ENCODE peak calls at places on chromosomes 6 and 20, in eight cellular contexts. Q, R, F, C, S, X, H and W are unnamed samples.

GRCh38 chr20:63017076-63017825 is 10.5 kb upstream of the BHLHE23 start:
- DNase-seq in Q (no peak), R (no peak), F (no peak), C (no peak), S (no peak), X (no peak), H (no peak), W (no peak)

GRCh38 chr6:168035098-168035660 is 37.7 kb downstream of the KIF25 start:
- DNase-seq in Q (no peak), R (no peak), F (peak; percentile 27), C (peak; percentile 69), S (peak; percentile 76), X (no peak), H (peak; percentile 64), W (peak; percentile 61)

GRCh38 chr6:106133040-106133439 is 46.9 kb downstream of the PRDM1 start:
- DNase-seq in Q (no peak), R (no peak), F (no peak), C (no peak), S (no peak), X (no peak), H (no peak), W (peak; percentile 25)

GRCh38 chr6:164640946-164641345 is 668.5 kb downstream of the C6orf118 start:
- DNase-seq in Q (no peak), R (no peak), F (no peak), C (no peak), S (no peak), X (no peak), H (no peak), W (no peak)

GRCh38 chr20:47993817-47994216 is 208.5 kb upstream of the SULF2 start:
- DNase-seq in Q (no peak), R (no peak), F (no peak), C (no peak), S (no peak), X (no peak), H (no peak), W (no peak)

GRCh38 chr6:164247106-164247505 is 832.6 kb downstream of the QKI start:
- DNase-seq in Q (no peak), R (no peak), F (no peak), C (no peak), S (no peak), X (peak; percentile 32), H (no peak), W (peak; percentile 14)

GRCh38 chr6:68196645-68197044 is 438.4 kb upstream of the ADGRB3 start:
- DNase-seq in Q (no peak), R (no peak), F (no peak), C (peak; percentile 12), S (no peak), X (no peak), H (no peak), W (no peak)

GRCh38 chr6:170208651-170209353 is 82.1 kb downstream of the DLL1 start:
- DNase-seq in Q (no peak), R (peak; percentile 13), F (no peak), C (no peak), S (peak; percentile 46), X (no peak), H (peak; percentile 1), W (no peak)

GRCh38 chr6:79557683-79558082 is 20.5 kb upstream of the LCA5 start:
- DNase-seq in Q (no peak), R (no peak), F (no peak), C (no peak), S (no peak), X (no peak), H (no peak), W (no peak)

GRCh38 chr6:132161283-132161682 is 210.1 kb upstream of the CCN2 start:
- DNase-seq in Q (no peak), R (no peak), F (peak; percentile 33), C (peak; percentile 38), S (no peak), X (peak; percentile 21), H (no peak), W (peak; percentile 7)

GRCh38 chr6:28239636-28240035 is 12.4 kb downstream of the ZKSCAN4 start:
- DNase-seq in Q (no peak), R (no peak), F (no peak), C (no peak), S (no peak), X (no peak), H (no peak), W (no peak)

GRCh38 chr6:90368601-90369000 is 72.0 kb upstream of the BACH2 start:
- DNase-seq in Q (no peak), R (no peak), F (peak; percentile 41), C (no peak), S (no peak), X (no peak), H (no peak), W (peak; percentile 48)

GRCh38 chr6:33885121-33886057 is 81.6 kb upstream of the MLN start:
- DNase-seq in Q (no peak), R (peak; percentile 41), F (no peak), C (peak; percentile 16), S (no peak), X (no peak), H (no peak), W (peak; percentile 67)

GRCh38 chr6:11778648-11779307 is at the start of gene ADTRP:
- DNase-seq in Q (no peak), R (peak; percentile 52), F (no peak), C (no peak), S (no peak), X (no peak), H (peak; percentile 37), W (no peak)

GRCh38 chr20:21615617-21616080 is 89.8 kb upstream of the PAX1 start:
- DNase-seq in Q (peak; percentile 19), R (peak; percentile 46), F (no peak), C (peak; percentile 71), S (peak; percentile 63), X (peak; percentile 59), H (peak; percentile 61), W (peak; percentile 56)

GRCh38 chr20:9215539-9215938 is 146.7 kb downstream of the PLCB4 start:
- DNase-seq in Q (no peak), R (no peak), F (no peak), C (peak; percentile 33), S (no peak), X (no peak), H (no peak), W (no peak)

GRCh38 chr20:59955131-59955796 is 3.0 kb upstream of the CDH26 start:
- DNase-seq in Q (no peak), R (no peak), F (no peak), C (peak; percentile 49), S (no peak), X (no peak), H (no peak), W (no peak)

GRCh38 chr20:38063911-38064310 is 30.4 kb downstream of the RPRD1B start:
- DNase-seq in Q (no peak), R (no peak), F (no peak), C (no peak), S (no peak), X (no peak), H (no peak), W (no peak)

GRCh38 chr20:13817342-13817741 is 32.5 kb downstream of the NDUFAF5 start:
- DNase-seq in Q (no peak), R (no peak), F (no peak), C (no peak), S (no peak), X (no peak), H (no peak), W (no peak)

GRCh38 chr20:5612476-5613291 is 137.5 kb upstream of the SHLD1 start:
- DNase-seq in Q (no peak), R (no peak), F (no peak), C (no peak), S (no peak), X (no peak), H (no peak), W (no peak)

GRCh38 chr20:51420111-51420510 is 122.4 kb downstream of the NFATC2 start:
- DNase-seq in Q (no peak), R (no peak), F (no peak), C (no peak), S (no peak), X (no peak), H (no peak), W (no peak)

GRCh38 chr20:49675368-49676151 is 38.1 kb downstream of the B4GALT5 start:
- DNase-seq in Q (no peak), R (no peak), F (no peak), C (peak; percentile 86), S (no peak), X (no peak), H (no peak), W (peak; percentile 35)

GRCh38 chr6:127951172-127951995 is 50.5 kb upstream of the THEMIS start:
- DNase-seq in Q (peak; percentile 61), R (no peak), F (no peak), C (no peak), S (no peak), X (no peak), H (no peak), W (no peak)

GRCh38 chr6:141173529-141173928 is 959.2 kb upstream of the GJE1 start:
- DNase-seq in Q (no peak), R (no peak), F (no peak), C (no peak), S (no peak), X (no peak), H (no peak), W (no peak)

GRCh38 chr6:31579119-31579505 is 3.1 kb downstream of the LTB start:
- DNase-seq in Q (no peak), R (no peak), F (no peak), C (no peak), S (no peak), X (no peak), H (no peak), W (no peak)

GRCh38 chr6:107730106-107730505 is 94.0 kb downstream of the SCML4 start:
- DNase-seq in Q (peak; percentile 52), R (no peak), F (no peak), C (no peak), S (no peak), X (no peak), H (no peak), W (no peak)
- H3K4me3 ChIP-seq in Q (peak overlapping the region; percentile 88), R (no peak overlapping the region), F (no peak overlapping the region), C (no peak overlapping the region), S (peak overlapping the region; percentile 35), X (no peak overlapping the region), H (no peak overlapping the region), W (no peak overlapping the region)

GRCh38 chr20:31256959-31257358 is 505 bp upstream of the DEFB115 start:
- DNase-seq in Q (no peak), R (no peak), F (no peak), C (no peak), S (no peak), X (no peak), H (no peak), W (no peak)

GRCh38 chr20:31260326-31260932 is 3.0 kb downstream of the DEFB115 start:
- DNase-seq in Q (no peak), R (no peak), F (no peak), C (peak; percentile 44), S (no peak), X (no peak), H (no peak), W (no peak)

GRCh38 chr20:31257364-31257763 is at the start of gene DEFB115:
- DNase-seq in Q (no peak), R (no peak), F (no peak), C (no peak), S (no peak), X (no peak), H (no peak), W (no peak)
- H3K9me3 ChIP-seq in Q (no peaks in the 10 kb centered on the region), R (no peaks in the 10 kb centered on the region), F (peaks cover 17% of the 10 kb centered on the region), C (no peaks in the 10 kb centered on the region), S (no peaks in the 10 kb centered on the region), X (no peaks in the 10 kb centered on the region), H (no peaks in the 10 kb centered on the region), W (no peaks in the 10 kb centered on the region)

GRCh38 chr6:143689852-143690251 is 12.1 kb downstream of the PHACTR2 start:
- DNase-seq in Q (no peak), R (no peak), F (no peak), C (no peak), S (no peak), X (no peak), H (no peak), W (no peak)
- H3K4me3 ChIP-seq in Q (no peak overlapping the region), R (no peak overlapping the region), F (no peak overlapping the region), C (no peak overlapping the region), S (no peak overlapping the region), X (no peak overlapping the region), H (no peak overlapping the region), W (no peak overlapping the region)

GRCh38 chr6:139205843-139206242 is 71.0 kb downstream of the HECA start:
- DNase-seq in Q (no peak), R (no peak), F (no peak), C (no peak), S (no peak), X (no peak), H (no peak), W (no peak)
- H3K9me3 ChIP-seq in Q (no peaks in the 10 kb centered on the region), R (peaks cover 56% of the 10 kb centered on the region), F (peaks cover 6% of the 10 kb centered on the region), C (no peaks in the 10 kb centered on the region), S (peaks cover 15% of the 10 kb centered on the region), X (peaks cover 3% of the 10 kb centered on the region), H (no peaks in the 10 kb centered on the region), W (peaks cover 8% of the 10 kb centered on the region)